ENCODE peak calls at places on chromosomes 2 and 18, in six cellular contexts. R, I, L, W, J and H are unnamed samples.

GRCh38 chr18:50334546-50335152 is 40.2 kb upstream of the SKA1 start:
- DNase-seq in R (no peak), I (no peak), L (no peak), W (no peak), J (no peak), H (no peak)

GRCh38 chr2:110657721-110658305 is 20.1 kb downstream of the BUB1 start:
- DNase-seq in R (no peak), I (no peak), L (no peak), W (peak; percentile 44), J (no peak), H (peak; percentile 35)

GRCh38 chr2:64637000-64637628 is 16.6 kb downstream of the SERTAD2 start:
- DNase-seq in R (no peak), I (no peak), L (no peak), W (peak; percentile 57), J (no peak), H (no peak)

GRCh38 chr2:239979243-239980023 is 45.7 kb downstream of the NDUFA10 start:
- DNase-seq in R (no peak), I (no peak), L (no peak), W (no peak), J (no peak), H (no peak)

GRCh38 chr18:53070706-53071105 is 730.7 kb downstream of the DCC start:
- DNase-seq in R (no peak), I (no peak), L (no peak), W (no peak), J (no peak), H (no peak)

GRCh38 chr2:26675651-26676255 is 16.8 kb upstream of the KCNK3 start:
- DNase-seq in R (no peak), I (no peak), L (no peak), W (no peak), J (no peak), H (no peak)

GRCh38 chr2:78024991-78025390 is 502.8 kb upstream of the LRRTM4 start:
- DNase-seq in R (no peak), I (no peak), L (no peak), W (no peak), J (no peak), H (no peak)

GRCh38 chr2:10811552-10811951 is 1.0 kb downstream of the PDIA6 start:
- DNase-seq in R (no peak), I (no peak), L (no peak), W (no peak), J (no peak), H (no peak)

GRCh38 chr2:240141736-240142135 is 1.3 kb upstream of the OTOS start:
- DNase-seq in R (no peak), I (no peak), L (no peak), W (no peak), J (no peak), H (no peak)

GRCh38 chr18:70827632-70828031 is 538.8 kb downstream of the SOCS6 start:
- DNase-seq in R (no peak), I (no peak), L (no peak), W (no peak), J (no peak), H (no peak)

GRCh38 chr18:38586327-38586726 is 1020.7 kb upstream of the CELF4 start:
- DNase-seq in R (no peak), I (no peak), L (no peak), W (no peak), J (no peak), H (no peak)

DNA sequence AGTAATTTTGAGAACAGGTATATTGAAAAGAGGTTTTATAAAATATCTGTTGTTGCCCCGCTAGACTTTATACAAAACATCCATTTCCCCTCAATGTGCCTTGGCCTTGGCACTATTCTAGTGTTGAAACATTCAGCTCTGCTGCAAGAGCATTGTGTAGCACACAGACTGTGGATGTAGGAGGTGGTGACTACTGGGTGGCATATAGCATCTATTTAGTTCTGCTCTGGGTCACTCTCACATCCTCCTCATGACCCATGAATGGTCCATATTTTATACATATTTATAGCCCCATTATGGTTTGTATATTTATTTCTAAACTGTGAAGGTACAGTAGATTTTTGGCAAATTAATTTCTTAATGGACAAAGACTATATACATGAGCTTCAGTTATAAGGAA is 1022.0 kb upstream of the CELF4 start:
- DNase-seq in R (no peak), I (no peak), L (no peak), W (no peak), J (no peak), H (no peak)
- TF ChIP-seq POLR2A in R (no peak), I (no peak), L (no peak), W (no peak), J (no peak), H (no peak)

GRCh38 chr2:88303865-88304264 is 133.7 kb downstream of the THNSL2 start:
- DNase-seq in R (no peak), I (no peak), L (no peak), W (no peak), J (no peak), H (no peak)

GRCh38 chr2:88310787-88311186 is 140.6 kb downstream of the THNSL2 start:
- DNase-seq in R (no peak), I (no peak), L (no peak), W (no peak), J (no peak), H (no peak)

DNA sequence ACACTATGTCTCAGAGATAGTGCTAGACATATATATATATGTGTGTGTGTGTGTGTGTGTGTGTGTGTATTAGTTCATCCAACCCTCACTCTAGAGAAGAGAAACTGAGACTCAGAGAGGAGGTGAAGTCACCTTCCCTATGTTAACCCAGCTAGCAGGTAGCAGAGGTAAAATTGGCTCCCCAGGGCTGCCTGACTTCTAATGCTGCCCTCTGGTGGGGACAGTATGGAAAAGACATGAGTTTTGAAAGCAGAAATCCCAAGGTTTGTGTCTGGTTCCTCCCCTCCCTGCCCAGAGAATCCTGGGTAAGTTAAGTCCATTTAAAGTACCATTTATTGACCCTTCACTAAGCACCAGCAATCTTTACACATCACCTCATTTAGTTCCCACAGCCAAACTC is 137.7 kb downstream of the THNSL2 start:
- DNase-seq in R (no peak), I (no peak), L (peak; percentile 51), W (no peak), J (peak; percentile 0), H (no peak)
- TF ChIP-seq CTCF in R (no peak), I (peak; percentile 11), L (peak; percentile 71), W (no peak), J (peak; percentile 18), H (no peak)

DNA sequence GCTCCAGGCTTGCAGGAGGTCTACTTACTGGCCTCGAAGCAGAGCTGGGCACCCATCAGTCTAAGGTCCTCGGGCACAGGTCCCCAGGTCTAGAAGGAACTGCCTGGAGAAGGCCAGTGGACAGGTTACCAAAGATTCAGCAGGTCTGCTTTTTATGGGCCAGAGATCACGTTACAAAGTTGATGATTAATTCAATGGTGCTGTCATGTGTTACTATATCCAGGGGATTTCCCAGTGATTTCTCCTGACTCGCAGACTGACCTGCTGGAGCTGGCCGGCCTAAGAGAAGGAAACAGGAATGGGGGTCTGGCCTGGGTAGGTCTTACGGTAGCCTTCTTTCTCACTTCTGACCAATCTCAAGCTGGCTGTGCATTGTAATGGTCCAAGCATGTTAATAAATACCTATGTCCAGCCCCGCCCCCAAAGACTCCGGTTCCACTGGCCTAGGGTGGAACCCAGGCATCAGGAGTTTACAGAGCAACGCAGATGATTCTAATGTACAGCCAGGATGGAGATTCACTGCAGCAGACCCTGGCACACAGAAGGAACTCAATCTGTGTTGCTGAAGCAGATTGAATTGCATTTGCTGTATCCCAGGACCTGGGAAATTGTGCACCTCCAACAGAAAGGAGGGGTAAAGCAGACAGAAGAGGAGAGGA is at the start of gene NEURL3:
- DNase-seq in R (no peak), I (no peak), L (peak; percentile 22), W (no peak), J (peak; percentile 74), H (peak; percentile 85)
- TF ChIP-seq POLR2A in R (peak; percentile 6), I (no peak), L (no peak), W (peak; percentile 40), J (no peak), H (peak; percentile 92)

GRCh38 chr2:105400138-105400540 is 1.3 kb upstream of the FHL2 start:
- DNase-seq in R (no peak), I (no peak), L (no peak), W (no peak), J (no peak), H (no peak)

GRCh38 chr2:105397025-105397722 is 1.7 kb downstream of the FHL2 start:
- DNase-seq in R (no peak), I (no peak), L (peak; percentile 60), W (peak; percentile 11), J (no peak), H (no peak)

GRCh38 chr2:105399207-105399861 is 483 bp upstream of the FHL2 start:
- DNase-seq in R (no peak), I (no peak), L (no peak), W (no peak), J (no peak), H (no peak)

GRCh38 chr2:105397959-105398521 is 811 bp downstream of the FHL2 start:
- DNase-seq in R (no peak), I (no peak), L (no peak), W (no peak), J (no peak), H (no peak)

DNA sequence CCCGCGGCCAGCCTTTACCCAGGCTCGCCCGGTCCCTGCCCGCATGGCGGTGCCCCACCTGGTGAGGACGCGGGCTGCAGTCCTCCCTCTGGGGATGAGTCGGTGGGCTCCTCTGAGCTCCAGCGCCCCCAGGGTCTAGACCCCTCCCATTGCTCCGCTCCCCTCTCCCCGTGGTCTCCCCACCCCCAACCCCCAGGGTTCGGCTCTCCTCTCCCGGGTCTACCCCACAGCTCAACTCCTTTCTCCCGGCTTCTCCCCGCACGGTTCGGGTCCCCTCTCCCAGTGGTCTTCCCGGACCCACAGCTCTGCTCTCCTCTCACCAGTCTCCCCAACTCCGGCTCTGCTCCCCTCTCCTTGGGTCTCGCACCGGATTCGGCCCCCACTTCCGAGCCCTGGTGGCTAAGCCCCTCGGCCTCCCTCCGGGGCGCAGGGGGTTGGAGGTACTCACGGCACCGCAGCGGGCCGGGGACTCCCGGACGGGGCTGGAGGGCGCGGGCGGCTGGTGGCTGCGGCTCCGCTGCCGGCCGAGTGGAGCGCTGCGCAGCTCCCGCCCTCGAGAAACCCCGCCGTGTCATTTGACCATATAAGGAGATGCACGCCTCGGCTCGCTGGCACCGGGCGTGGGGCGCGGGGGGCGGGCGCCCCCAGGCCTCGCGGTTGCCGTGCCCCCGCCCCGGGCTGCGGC is at the start of gene FHL2:
- DNase-seq in R (peak; percentile 61), I (peak; percentile 74), L (peak; percentile 48), W (peak; percentile 78), J (peak; percentile 80), H (peak; percentile 56)
- TF ChIP-seq CTCF in R (peak; percentile 48), I (peak; percentile 23), L (no peak), W (peak; percentile 47), J (peak; percentile 60), H (peak; percentile 33)

DNA sequence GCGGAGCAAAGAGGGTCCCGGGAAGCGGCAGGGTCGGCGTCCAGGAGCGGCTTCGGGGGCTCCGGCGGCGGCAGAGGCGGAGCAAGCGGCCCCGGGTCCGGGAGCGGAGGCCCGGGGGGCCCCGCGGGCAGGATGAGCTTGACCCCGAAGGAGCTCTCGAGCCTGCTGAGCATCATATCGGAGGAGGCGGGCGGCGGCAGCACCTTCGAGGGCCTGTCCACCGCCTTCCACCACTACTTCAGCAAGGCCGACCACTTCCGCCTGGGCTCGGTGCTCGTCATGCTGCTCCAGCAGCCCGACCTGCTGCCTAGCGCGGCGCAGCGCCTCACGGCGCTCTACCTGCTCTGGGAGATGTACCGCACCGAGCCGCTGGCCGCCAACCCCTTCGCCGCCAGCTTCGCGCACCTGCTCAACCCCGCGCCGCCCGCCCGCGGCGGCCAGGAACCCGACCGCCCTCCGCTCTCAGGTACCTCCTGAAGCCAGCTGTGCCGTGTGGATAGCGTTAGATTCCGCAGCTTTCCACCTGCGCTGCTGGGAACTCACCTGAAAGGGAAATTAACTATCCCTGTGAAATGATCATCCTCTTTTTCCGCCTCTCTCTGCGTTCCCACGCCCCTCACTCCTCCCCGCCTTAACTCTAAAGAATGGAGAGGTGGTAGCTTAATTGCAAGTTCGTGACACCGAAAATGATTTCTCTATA is 477 bp downstream of the CNOT11 start:
- DNase-seq in R (peak; percentile 25), I (peak; percentile 55), L (no peak), W (peak; percentile 76), J (peak; percentile 68), H (peak; percentile 87)
- TF ChIP-seq POLR2A in R (no peak), I (no peak), L (no peak), W (peak; percentile 22), J (no peak), H (peak; percentile 53)